ENCODE peak calls at places on chromosomes 7 and 10, in six cellular contexts. B is CD4-positive, alpha-beta T cell; G is neural progenitor cell; E is astrocyte; H is PC-3; U is substantia nigra. T is an unnamed sample.

GRCh38 chr10:48523212-48523819 is 81.6 kb downstream of the ARHGAP22 start:
- DNase-seq in B (no peak), G (peak; percentile 65), E (peak; percentile 96), H (peak; percentile 86), U (no peak), T (no peak)

GRCh38 chr10:30432631-30433285 is 1.2 kb upstream of the MAP3K8 start:
- DNase-seq in B (no peak), G (no peak), E (no peak), H (no peak), U (no peak), T (no peak)

GRCh38 chr7:71511361-71511807 is 379.4 kb downstream of the GALNT17 start:
- DNase-seq in B (no peak), G (peak; percentile 37), E (no peak), H (no peak), U (no peak), T (no peak)

GRCh38 chr7:113404245-113404644 is 285.9 kb upstream of the SMIM30 start:
- DNase-seq in B (no peak), G (peak; percentile 53), E (no peak), H (peak; percentile 33), U (no peak), T (no peak)

GRCh38 chr10:15585303-15585715 is 134.4 kb downstream of the ITGA8 start:
- DNase-seq in B (no peak), G (peak; percentile 83), E (no peak), H (peak; percentile 44), U (peak; percentile 45), T (no peak)

GRCh38 chr10:7971949-7972348 is 82.5 kb upstream of the GATA3 start:
- DNase-seq in B (no peak), G (no peak), E (no peak), H (no peak), U (no peak), T (no peak)

GRCh38 chr7:92904292-92905131 is 68.1 kb upstream of the CDK6 start:
- DNase-seq in B (peak; percentile 57), G (no peak), E (peak; percentile 98), H (peak; percentile 94), U (no peak), T (peak; percentile 95)

GRCh38 chr7:35596061-35596460 is 98.9 kb downstream of the HERPUD2 start:
- DNase-seq in B (no peak), G (no peak), E (peak; percentile 14), H (peak; percentile 13), U (no peak), T (no peak)

GRCh38 chr10:129545257-129545656 is 78.2 kb downstream of the MGMT start:
- DNase-seq in B (no peak), G (no peak), E (peak; percentile 3), H (peak; percentile 63), U (no peak), T (peak; percentile 33)

GRCh38 chr7:56479136-56479535 is 362.9 kb upstream of the NUPR2 start:
- DNase-seq in B (no peak), G (no peak), E (no peak), H (no peak), U (no peak), T (no peak)

GRCh38 chr10:70458329-70459060 is 17.0 kb upstream of the NODAL start:
- DNase-seq in B (no peak), G (peak; percentile 72), E (peak; percentile 68), H (peak; percentile 89), U (peak; percentile 65), T (no peak)

GRCh38 chr7:28862876-28863275 is 95.3 kb downstream of the TRIL start:
- DNase-seq in B (no peak), G (no peak), E (peak; percentile 55), H (no peak), U (no peak), T (no peak)

GRCh38 chr7:34227525-34227924 is 322.2 kb downstream of the BMPER start:
- DNase-seq in B (no peak), G (no peak), E (no peak), H (no peak), U (no peak), T (no peak)

GRCh38 chr10:71135276-71135675 is 77.1 kb upstream of the UNC5B start:
- DNase-seq in B (no peak), G (no peak), E (no peak), H (no peak), U (no peak), T (no peak)

GRCh38 chr10:117078168-117078837 is 59.8 kb downstream of the VAX1 start:
- DNase-seq in B (no peak), G (no peak), E (no peak), H (peak; percentile 81), U (no peak), T (no peak)

GRCh38 chr7:29921404-29922010 is 68.1 kb downstream of the SCRN1 start:
- DNase-seq in B (peak; percentile 7), G (peak; percentile 75), E (peak; percentile 25), H (peak; percentile 73), U (no peak), T (no peak)

GRCh38 chr7:4861673-4862072 is at the start of gene PAPOLB:
- DNase-seq in B (no peak), G (no peak), E (no peak), H (no peak), U (no peak), T (no peak)

GRCh38 chr10:64091889-64092288 is 570.7 kb downstream of the REEP3 start:
- DNase-seq in B (no peak), G (peak; percentile 52), E (no peak), H (peak; percentile 72), U (peak; percentile 6), T (no peak)

GRCh38 chr10:80196950-80197315 is 8.4 kb downstream of the ANXA11 start:
- DNase-seq in B (no peak), G (no peak), E (no peak), H (no peak), U (no peak), T (no peak)

GRCh38 chr10:108783897-108784296 is 1139.4 kb downstream of the XPNPEP1 start:
- DNase-seq in B (no peak), G (peak; percentile 56), E (peak; percentile 31), H (peak; percentile 80), U (no peak), T (no peak)

GRCh38 chr10:126903646-126904360 is 1.4 kb upstream of the DOCK1 start:
- DNase-seq in B (no peak), G (no peak), E (no peak), H (no peak), U (no peak), T (no peak)

GRCh38 chr10:97534746-97535367 is 36.1 kb downstream of the UBTD1 start:
- DNase-seq in B (no peak), G (peak; percentile 62), E (no peak), H (peak; percentile 42), U (peak; percentile 70), T (no peak)

GRCh38 chr10:46223626-46224413 is 63.0 kb upstream of the ANTXRL start:
- DNase-seq in B (no peak), G (no peak), E (no peak), H (no peak), U (no peak), T (no peak)

GRCh38 chr7:130648580-130648979 is 20.0 kb downstream of the COPG2 start:
- DNase-seq in B (no peak), G (no peak), E (no peak), H (no peak), U (no peak), T (no peak)

GRCh38 chr7:139897422-139898085 is 68.5 kb downstream of the TBXAS1 start:
- DNase-seq in B (no peak), G (no peak), E (no peak), H (no peak), U (no peak), T (no peak)

GRCh38 chr10:123614888-123615287 is 51.3 kb upstream of the GPR26 start:
- DNase-seq in B (peak; percentile 18), G (peak; percentile 94), E (peak; percentile 18), H (peak; percentile 64), U (peak; percentile 28), T (no peak)

GRCh38 chr10:102281103-102281502 is 35.8 kb downstream of the GBF1 start:
- DNase-seq in B (no peak), G (no peak), E (no peak), H (no peak), U (no peak), T (no peak)

GRCh38 chr10:6274504-6274903 is 71.8 kb downstream of the PFKFB3 start:
- DNase-seq in B (no peak), G (no peak), E (no peak), H (no peak), U (no peak), T (no peak)
- H3K27ac ChIP-seq in B (no peak overlapping the region), G (no peak overlapping the region), E (peak overlapping the region; percentile 90), H (peak overlapping the region; percentile 87), U (peak overlapping the region; percentile 78), T (peak overlapping the region; percentile 90)

GRCh38 chr10:125231116-125231812 is 70.9 kb upstream of the CTBP2 start:
- DNase-seq in B (no peak), G (no peak), E (peak; percentile 96), H (peak; percentile 91), U (no peak), T (peak; percentile 52)
- H3K27ac ChIP-seq in B (no peak overlapping the region), G (no peak overlapping the region), E (peak overlapping the region; percentile 56), H (peak overlapping the region; percentile 80), U (no peak overlapping the region), T (peak overlapping the region; percentile 52)

DNA sequence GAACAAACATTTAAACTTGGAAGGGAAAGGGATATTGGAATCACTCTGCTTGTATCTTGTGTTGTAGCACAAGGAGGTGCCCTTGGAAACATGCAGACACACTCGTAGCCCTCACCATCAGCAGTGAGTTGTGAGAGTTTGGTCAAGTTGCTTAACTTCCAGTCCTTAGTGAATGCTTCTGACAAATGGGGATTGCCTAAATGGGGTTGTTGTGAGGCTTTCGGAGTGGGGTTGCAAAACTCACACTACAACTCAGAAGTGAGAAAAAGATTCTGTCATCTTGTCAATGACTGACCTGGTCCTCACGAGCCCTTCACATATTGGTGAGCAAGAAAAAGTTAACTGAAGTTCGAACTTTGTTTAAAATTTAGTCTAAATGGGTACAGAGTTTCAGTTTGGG is 29.0 kb upstream of the GSDME start:
- DNase-seq in B (no peak), G (no peak), E (no peak), H (no peak), U (no peak), T (no peak)
- H3K27ac ChIP-seq in B (no peak overlapping the region), G (no peak overlapping the region), E (peak overlapping the region; percentile 90), H (peak overlapping the region; percentile 82), U (no peak overlapping the region), T (peak overlapping the region; percentile 66)

GRCh38 chr7:135094472-135095237 is 53.2 kb upstream of the TMEM140 start:
- DNase-seq in B (no peak), G (no peak), E (no peak), H (no peak), U (no peak), T (no peak)
- H3K27ac ChIP-seq in B (no peak overlapping the region), G (no peak overlapping the region), E (no peak overlapping the region), H (no peak overlapping the region), U (no peak overlapping the region), T (no peak overlapping the region)

DNA sequence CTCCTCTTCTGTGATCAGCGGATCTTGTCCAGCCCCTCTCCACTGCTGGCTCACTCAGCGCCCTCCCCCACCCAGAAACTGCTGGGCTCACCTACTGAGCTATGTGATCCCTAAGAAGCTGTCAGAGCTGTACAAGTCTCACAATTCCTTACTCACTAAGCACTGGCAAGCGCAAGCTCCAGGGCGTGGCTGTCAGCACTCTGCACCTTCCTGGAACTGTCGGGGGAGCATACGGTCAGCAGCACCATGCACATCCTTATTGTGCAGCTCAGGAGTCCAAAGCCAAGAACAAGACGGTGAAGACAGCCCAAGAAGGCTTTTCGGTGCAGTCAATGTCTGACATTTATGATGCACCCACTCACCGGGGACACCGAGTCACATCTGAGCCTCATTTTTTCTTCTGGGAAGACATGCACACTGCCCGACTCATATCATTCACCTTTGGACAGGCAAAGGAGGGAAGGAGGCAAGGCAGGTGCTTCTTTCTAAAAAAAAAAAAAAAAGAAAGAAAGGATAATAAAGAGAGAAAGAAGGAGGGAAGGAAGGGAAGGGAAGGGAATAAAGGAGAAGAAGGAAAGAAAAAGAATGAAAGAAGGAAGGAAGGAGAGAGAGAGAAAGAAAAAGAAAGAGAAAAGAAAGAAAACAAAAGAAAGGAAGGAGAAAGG is 56.3 kb downstream of the ASB13 start:
- DNase-seq in B (no peak), G (no peak), E (no peak), H (peak; percentile 75), U (no peak), T (peak; percentile 93)
- H3K27ac ChIP-seq in B (no peak overlapping the region), G (no peak overlapping the region), E (no peak overlapping the region), H (peak overlapping the region; percentile 100), U (no peak overlapping the region), T (peak overlapping the region; percentile 99)